ENCODE peak calls at places on chromosomes 7 and 10, in six cellular contexts. X is IMR-90; L is left lung; Z is CD4-positive, alpha-beta memory T cell; D is skeletal muscle cell; S is kidney. M is an unnamed sample.
A peak's percentile ranks its signal among the peaks of the same experiment; 100 is the strongest.

GRCh38 chr7:22356010-22356854 is 722 bp downstream of the RAPGEF5 start:
- DNase-seq in S (peak; percentile 78), D (no peak), X (no peak), Z (no peak), L (no peak), M (no peak)

GRCh38 chr7:138512885-138513284 is 52.8 kb downstream of the TRIM24 start:
- DNase-seq in L (no peak), X (no peak), D (no peak), S (no peak), Z (no peak), M (no peak)

GRCh38 chr7:75533926-75534325 is 41.8 kb downstream of the SPDYE5 start:
- DNase-seq in L (no peak), S (no peak), D (no peak), Z (no peak), X (no peak), M (no peak)

GRCh38 chr7:85774931-85775330 is 588.1 kb upstream of the SEMA3D start:
- DNase-seq in X (no peak), Z (no peak), D (no peak), S (peak; percentile 11), L (no peak), M (no peak)

GRCh38 chr10:51705774-51706173 is 6.4 kb upstream of the CSTF2T start:
- DNase-seq in L (no peak), Z (no peak), X (no peak), D (no peak), S (no peak), M (no peak)

GRCh38 chr7:95478139-95479037 is 7.4 kb upstream of the ASB4 start:
- DNase-seq in X (peak; percentile 30), Z (no peak), L (no peak), D (no peak), S (no peak), M (no peak)

GRCh38 chr7:73742753-73743641 is 4.4 kb upstream of the ABHD11 start:
- DNase-seq in D (no peak), X (no peak), S (peak; percentile 99), L (peak; percentile 93), Z (no peak), M (no peak)

GRCh38 chr7:117386125-117386709 is 41.1 kb downstream of the ASZ1 start:
- DNase-seq in L (no peak), D (no peak), Z (no peak), X (peak; percentile 74), S (no peak), M (no peak)

GRCh38 chr7:17456541-17456940 is 158.1 kb downstream of the AHR start:
- DNase-seq in L (no peak), Z (no peak), X (peak; percentile 14), D (no peak), S (no peak), M (no peak)

GRCh38 chr10:79138449-79139123 is 69.8 kb downstream of the ZMIZ1 start:
- DNase-seq in D (no peak), L (no peak), Z (no peak), S (no peak), X (no peak), M (no peak)
- H3K4me3 ChIP-seq in D (no peak overlapping the region), L (no peak overlapping the region), Z (no peak overlapping the region), S (no peak overlapping the region), X (no peak overlapping the region), M (no peak overlapping the region)

GRCh38 chr10:22712246-22712958 is 2.0 kb downstream of the PIP4K2A start:
- DNase-seq in Z (no peak), S (no peak), D (no peak), X (peak; percentile 41), L (no peak), M (no peak)
- H3K4me3 ChIP-seq in Z (peak overlapping the region; percentile 77), S (peak overlapping the region; percentile 64), D (peak overlapping the region; percentile 88), X (peak overlapping the region; percentile 100), L (peak overlapping the region; percentile 93), M (peak overlapping the region; percentile 86)

GRCh38 chr10:70160798-70161197 is 9.5 kb downstream of the SAR1A start:
- DNase-seq in D (no peak), X (no peak), Z (no peak), L (no peak), S (no peak), M (no peak)

GRCh38 chr10:70164179-70164578 is 6.1 kb downstream of the SAR1A start:
- DNase-seq in Z (no peak), L (no peak), D (no peak), X (no peak), S (no peak), M (no peak)

GRCh38 chr10:70163448-70163847 is 6.9 kb downstream of the SAR1A start:
- DNase-seq in L (no peak), D (no peak), Z (no peak), X (no peak), S (no peak), M (no peak)

GRCh38 chr10:70162157-70162891 is 8.0 kb downstream of the SAR1A start:
- DNase-seq in S (no peak), X (no peak), D (no peak), Z (no peak), L (no peak), M (no peak)

GRCh38 chr10:70162892-70163201 is 7.5 kb downstream of the SAR1A start:
- DNase-seq in Z (peak; percentile 74), D (no peak), L (no peak), S (no peak), X (no peak), M (peak; percentile 71)
- H3K4me3 ChIP-seq in Z (no peak overlapping the region), D (no peak overlapping the region), L (no peak overlapping the region), S (no peak overlapping the region), X (no peak overlapping the region), M (no peak overlapping the region)

GRCh38 chr7:134865001-134865845 is 85.8 kb downstream of the CALD1 start:
- DNase-seq in D (peak; percentile 24), Z (peak; percentile 48), L (no peak), X (peak; percentile 76), S (no peak), M (peak; percentile 65)
- H3K4me3 ChIP-seq in D (peak overlapping the region; percentile 29), Z (peak overlapping the region; percentile 32), L (no peak overlapping the region), X (peak overlapping the region; percentile 33), S (peak overlapping the region; percentile 38), M (peak overlapping the region; percentile 1)

DNA sequence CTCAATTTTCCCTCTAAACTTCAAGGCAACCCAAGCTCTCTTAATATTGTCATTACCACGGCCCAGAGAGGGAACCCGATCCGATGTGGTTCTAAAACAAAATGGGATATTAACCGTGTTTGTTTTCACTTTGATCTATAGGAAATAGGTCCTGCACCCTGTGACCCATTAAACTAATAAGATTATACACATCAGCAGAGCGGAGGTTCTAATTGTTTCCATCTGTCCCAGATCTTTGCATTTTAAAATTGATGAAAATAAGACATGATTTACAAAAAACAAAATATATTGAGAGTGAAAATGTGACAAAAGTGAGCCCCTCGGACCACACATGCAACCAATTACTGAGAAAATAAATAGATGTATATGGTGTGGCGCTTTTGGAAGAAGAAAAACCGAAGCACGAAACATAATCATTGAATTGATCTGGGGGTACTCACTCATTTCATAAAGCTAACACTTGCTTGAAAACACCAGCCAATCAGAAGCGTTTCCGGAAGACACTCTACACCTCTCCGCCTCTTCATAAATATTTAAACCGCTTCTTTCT is 290.2 kb upstream of the NFE2L3 start:
- DNase-seq in S (no peak), Z (no peak), L (no peak), D (no peak), X (no peak), M (no peak)
- H3K4me3 ChIP-seq in S (no peak overlapping the region), Z (no peak overlapping the region), L (no peak overlapping the region), D (peak overlapping the region; percentile 44), X (peak overlapping the region; percentile 48), M (peak overlapping the region; percentile 54)

GRCh38 chr10:77628906-77629730 is 8.5 kb downstream of the KCNMA1 start:
- DNase-seq in Z (no peak), S (no peak), X (peak; percentile 58), L (no peak), D (no peak), M (no peak)
- H3K4me3 ChIP-seq in Z (no peak overlapping the region), S (no peak overlapping the region), X (no peak overlapping the region), L (no peak overlapping the region), D (no peak overlapping the region), M (no peak overlapping the region)

GRCh38 chr10:12868229-12868628 is 133.3 kb downstream of the CCDC3 start:
- DNase-seq in L (no peak), Z (no peak), S (no peak), D (no peak), X (no peak), M (no peak)
- H3K4me3 ChIP-seq in L (no peak overlapping the region), Z (no peak overlapping the region), S (no peak overlapping the region), D (no peak overlapping the region), X (no peak overlapping the region), M (no peak overlapping the region)

GRCh38 chr7:39734605-39735004 is 111.2 kb downstream of the RALA start:
- DNase-seq in L (no peak), X (no peak), S (no peak), Z (no peak), D (no peak), M (no peak)

GRCh38 chr7:39733881-39734571 is 110.7 kb downstream of the RALA start:
- DNase-seq in S (no peak), X (peak; percentile 93), L (no peak), D (peak; percentile 56), Z (no peak), M (no peak)

GRCh38 chr7:39732837-39733804 is 109.7 kb downstream of the RALA start:
- DNase-seq in L (peak; percentile 96), X (peak; percentile 98), D (peak; percentile 91), Z (peak; percentile 95), S (peak; percentile 99), M (peak; percentile 86)

GRCh38 chr7:39735903-39736302 is 112.5 kb downstream of the RALA start:
- DNase-seq in Z (no peak), X (peak; percentile 32), D (no peak), L (no peak), S (no peak), M (no peak)
- H3K4me3 ChIP-seq in Z (no peak overlapping the region), X (no peak overlapping the region), D (no peak overlapping the region), L (no peak overlapping the region), S (no peak overlapping the region), M (no peak overlapping the region)

GRCh38 chr10:46556515-46557318 is at the start of gene GPRIN2:
- DNase-seq in X (no peak), L (peak; percentile 67), D (no peak), Z (no peak), S (peak; percentile 88), M (no peak)
- H3K4me3 ChIP-seq in X (peak within 1 kb of the TSS; percentile 15), L (peak within 1 kb of the TSS; percentile 43), D (peak within 1 kb of the TSS; percentile 26), Z (no peak within 1 kb of the TSS), S (peak within 1 kb of the TSS; percentile 50), M (no peak within 1 kb of the TSS)

M was measured in Jurkat, Clone E6-1.